ENCODE peak calls at places on chromosomes 11 and 22, in nine cellular contexts. T, Q, B, U, M, I, J, W and C are unnamed samples.

GRCh38 chr11:10728154-10728553 is 22.9 kb upstream of the CTR9 start:
- DNase-seq in B (no peak), T (no peak), Q (no peak), U (no peak), M (no peak), W (no peak), I (no peak), J (no peak), C (no peak)

GRCh38 chr11:112265659-112266409 is 5.2 kb upstream of the PLET1 start:
- DNase-seq in T (no peak), U (no peak), M (peak), W (no peak), Q (no peak), I (peak), B (no peak), J (no peak), C (no peak)

GRCh38 chr11:65008873-65009272 is 5.1 kb upstream of the ARL2 start:
- DNase-seq in W (no peak), M (no peak), I (no peak), B (no peak), U (no peak), T (no peak), Q (no peak), J (no peak), C (no peak)

GRCh38 chr11:36035454-36035853 is 91.6 kb downstream of the LDLRAD3 start:
- DNase-seq in W (no peak), T (no peak), I (no peak), M (no peak), J (no peak), B (no peak), U (no peak), Q (no peak), C (no peak)

GRCh38 chr11:123507043-123507442 is 77.0 kb downstream of the GRAMD1B start:
- DNase-seq in M (peak), B (no peak), U (no peak), W (no peak), Q (no peak), J (no peak), T (no peak), I (peak), C (no peak)

GRCh38 chr22:30348837-30349236 is 7.9 kb downstream of the SF3A1 start:
- DNase-seq in Q (no peak), I (no peak), J (no peak), B (no peak), W (no peak), M (peak), U (no peak), T (no peak), C (no peak)

GRCh38 chr11:113293936-113294335 is 20.4 kb upstream of the TTC12 start:
- DNase-seq in J (no peak), U (no peak), W (no peak), T (no peak), Q (no peak), M (no peak), I (no peak), B (no peak), C (no peak)

GRCh38 chr11:70525466-70525865 is 127.1 kb downstream of the CTTN start:
- DNase-seq in B (peak), W (no peak), T (no peak), U (no peak), M (no peak), J (no peak), Q (no peak), I (no peak), C (no peak)

GRCh38 chr11:19316434-19316833 is 75.7 kb upstream of the E2F8 start:
- DNase-seq in Q (peak), B (no peak), T (no peak), W (no peak), J (no peak), U (no peak), I (peak), M (peak), C (no peak)

GRCh38 chr11:37973926-37974325 is 1375.9 kb upstream of the RAG2 start:
- DNase-seq in W (no peak), I (peak), T (no peak), B (no peak), J (no peak), M (no peak), U (no peak), Q (peak), C (no peak)

GRCh38 chr11:99822846-99823565 is 802.3 kb downstream of the CNTN5 start:
- DNase-seq in T (no peak), W (no peak), M (no peak), J (no peak), U (no peak), B (no peak), I (peak), Q (peak), C (no peak)

GRCh38 chr22:19448739-19449421 is 1.4 kb upstream of the C22orf39 start:
- DNase-seq in I (no peak), W (no peak), U (no peak), Q (no peak), J (peak), T (no peak), M (no peak), B (no peak), C (no peak)

GRCh38 chr11:121297872-121298271 is 5.3 kb downstream of the SC5D start:
- DNase-seq in I (no peak), M (no peak), T (no peak), J (no peak), Q (no peak), B (no peak), U (no peak), W (no peak), C (no peak)

GRCh38 chr11:114061053-114062049 is 1.8 kb downstream of the ZBTB16 start:
- DNase-seq in W (no peak), I (no peak), U (no peak), Q (peak), J (peak), M (no peak), B (peak), T (no peak), C (no peak)

GRCh38 chr11:61509058-61510029 is 795 bp downstream of the LRRC10B start:
- DNase-seq in M (peak), T (peak), I (peak), Q (peak), J (peak), W (peak), U (no peak), B (peak), C (no peak)

GRCh38 chr11:124961972-124962609 is 8.1 kb downstream of the CCDC15 start:
- DNase-seq in U (no peak), I (peak), B (no peak), J (peak), Q (peak), W (no peak), T (peak), M (peak), C (no peak)

GRCh38 chr11:36160115-36160514 is 129.1 kb downstream of the COMMD9 start:
- DNase-seq in Q (no peak), J (no peak), U (no peak), T (no peak), M (no peak), B (no peak), W (no peak), I (no peak), C (no peak)

GRCh38 chr22:39415506-39415905 is 15.9 kb downstream of the TAB1 start:
- DNase-seq in Q (no peak), J (no peak), B (no peak), I (no peak), T (no peak), M (no peak), W (no peak), U (no peak), C (no peak)

GRCh38 chr11:66324626-66325025 is 7.8 kb upstream of the CD248 start:
- DNase-seq in B (no peak), M (peak), T (no peak), J (no peak), Q (peak), U (no peak), I (peak), W (no peak), C (no peak)

GRCh38 chr22:38066381-38067027 is 9.3 kb downstream of the PICK1 start:
- DNase-seq in J (no peak), U (no peak), I (no peak), M (no peak), W (no peak), Q (no peak), T (no peak), B (no peak), C (no peak)

GRCh38 chr11:13917269-13917668 is 45.3 kb upstream of the SPON1 start:
- DNase-seq in U (no peak), M (no peak), T (no peak), B (no peak), J (no peak), Q (no peak), I (no peak), W (no peak), C (no peak)

GRCh38 chr11:125235006-125235405 is 70.5 kb downstream of the PKNOX2 start:
- DNase-seq in W (no peak), B (no peak), I (no peak), J (no peak), U (no peak), T (no peak), M (no peak), Q (no peak), C (no peak)

GRCh38 chr11:96306933-96307747 is 35.9 kb downstream of the MAML2 start:
- DNase-seq in U (peak), Q (peak), T (peak), W (no peak), M (peak), I (peak), B (no peak), J (no peak), C (peak)

GRCh38 chr22:33866521-33866920 is 53.8 kb downstream of the LARGE1 start:
- DNase-seq in J (no peak), W (no peak), M (no peak), B (no peak), U (no peak), T (no peak), I (no peak), Q (no peak), C (no peak)

GRCh38 chr11:126963603-126964353 is 36.8 kb downstream of the KIRREL3 start:
- DNase-seq in Q (peak), U (no peak), T (peak), B (no peak), I (peak), M (peak), W (no peak), J (no peak), C (no peak)

GRCh38 chr11:123475478-123475877 is 45.4 kb downstream of the GRAMD1B start:
- DNase-seq in I (peak), J (no peak), U (no peak), T (peak), B (no peak), M (peak), Q (peak), W (no peak), C (no peak)

GRCh38 chr22:20624161-20624616 is 116.8 kb downstream of the MED15 start:
- DNase-seq in I (peak), J (peak), Q (peak), T (no peak), W (no peak), M (no peak), U (no peak), B (no peak), C (no peak)

GRCh38 chr22:30368420-30368819 is 11.6 kb downstream of the CCDC157 start:
- DNase-seq in W (no peak), J (no peak), M (no peak), Q (no peak), B (no peak), T (no peak), U (no peak), I (no peak), C (no peak)

GRCh38 chr11:8060801-8061554 is 20.0 kb upstream of the TUB start:
- DNase-seq in J (no peak), I (peak), U (no peak), Q (peak), B (no peak), M (peak), T (no peak), W (no peak), C (no peak)

GRCh38 chr11:96744697-96745096 is 354.9 kb downstream of the JRKL start:
- DNase-seq in B (no peak), I (no peak), U (no peak), W (no peak), M (peak), T (no peak), J (no peak), Q (peak), C (no peak)

GRCh38 chr11:66479741-66480115 is 506 bp upstream of the DPP3 start:
- DNase-seq in W (no peak), U (no peak), M (no peak), B (no peak), Q (no peak), J (no peak), T (peak), I (no peak), C (no peak)

GRCh38 chr22:32378703-32379272 is 21.1 kb downstream of the RFPL3 start:
- DNase-seq in M (peak), U (no peak), B (no peak), Q (peak), W (no peak), I (peak), T (peak), J (no peak), C (no peak)

GRCh38 chr11:129960216-129961214 is 42.1 kb downstream of the PRDM10 start:
- DNase-seq in I (peak), M (peak), W (no peak), Q (peak), J (peak), B (no peak), T (peak), U (no peak), C (no peak)

DNA sequence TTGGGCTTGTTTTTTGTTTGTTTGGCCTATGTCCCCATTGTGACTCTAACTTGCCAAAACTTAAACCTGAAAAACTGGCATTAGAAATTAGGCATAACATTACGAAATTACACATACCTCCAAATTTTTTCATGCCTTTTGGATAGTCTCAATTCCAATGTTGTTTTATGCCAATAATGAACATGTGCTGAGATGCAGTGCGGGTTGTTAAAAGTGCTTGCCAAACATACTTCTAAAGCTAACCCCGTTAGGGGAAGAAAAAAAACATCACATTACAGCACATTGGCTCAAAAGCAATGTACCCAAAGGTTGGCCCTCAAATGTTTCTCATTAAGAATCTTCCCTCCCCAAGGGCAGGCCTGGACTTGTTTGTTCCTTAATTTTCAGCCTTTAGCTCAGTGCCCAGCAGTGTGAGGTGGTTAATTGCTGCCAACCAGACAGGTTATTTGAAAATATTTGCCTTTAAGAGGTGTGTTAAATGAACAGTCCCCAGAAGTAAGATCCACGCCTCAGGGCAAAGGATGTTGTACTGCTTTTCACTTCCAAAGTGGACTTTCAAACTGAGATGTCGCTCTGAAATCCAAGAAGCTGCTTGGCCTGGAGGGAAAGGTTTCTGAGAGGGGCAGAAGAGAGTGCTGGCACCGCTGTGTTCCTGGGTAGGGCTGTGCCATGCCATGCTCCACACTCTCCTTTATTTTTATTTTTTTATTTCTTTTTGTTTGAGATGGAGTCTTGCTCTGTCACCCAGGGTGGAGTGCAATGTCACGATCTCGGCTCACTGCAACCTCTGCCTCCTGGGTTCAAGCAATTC is 32.9 kb upstream of the FBLN1 start:
- DNase-seq in W (no peak), Q (peak), J (no peak), M (peak), I (peak), U (peak), B (no peak), T (no peak), C (no peak)
- TF ChIP-seq CTCF in W (no peak), Q (no peak), J (no peak), M (no peak), I (no peak), U (no peak), B (no peak), T (no peak), C (no peak)

GRCh38 chr11:116879789-116880402 is 42.5 kb upstream of the APOA1 start:
- DNase-seq in I (peak), B (no peak), J (peak), U (no peak), M (peak), T (peak), Q (peak), W (no peak), C (no peak)
- TF ChIP-seq CTCF in I (peak), B (peak), J (peak), U (no peak), M (peak), T (peak), Q (peak), W (peak), C (peak)

DNA sequence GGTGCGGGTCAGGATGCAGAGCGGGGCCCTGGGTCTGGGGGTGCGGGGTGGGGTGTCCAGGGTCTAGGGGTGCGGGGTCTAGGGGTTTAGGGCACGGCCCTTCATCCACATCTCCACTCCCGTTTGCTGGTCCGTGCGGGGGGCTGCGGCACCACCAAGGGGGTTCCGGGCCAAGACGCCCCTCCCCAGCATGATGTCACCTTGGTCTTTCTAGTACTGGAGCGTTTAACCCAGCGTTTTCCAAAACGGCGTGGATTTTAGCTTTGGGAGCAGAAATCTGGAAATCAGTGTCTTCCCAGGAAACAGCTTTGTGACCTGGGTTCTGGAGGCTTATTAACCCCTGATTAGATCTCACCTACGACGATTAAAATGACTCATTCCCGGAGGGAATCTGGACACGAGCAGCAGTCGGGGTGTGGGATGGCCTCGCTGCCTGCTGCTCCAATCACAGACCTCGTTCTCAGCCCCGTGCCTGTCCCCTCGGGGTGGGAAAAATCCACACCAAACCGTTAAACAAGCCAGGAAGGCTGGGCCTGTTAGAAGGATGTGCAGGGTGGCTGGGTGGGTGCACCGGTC is 759 bp downstream of the AP2A2 start:
- DNase-seq in B (no peak), U (no peak), M (peak), I (peak), W (no peak), J (no peak), Q (peak), T (peak), C (no peak)
- TF ChIP-seq CTCF in B (no peak), U (no peak), M (no peak), I (no peak), W (no peak), J (no peak), Q (no peak), T (no peak), C (no peak)

DNA sequence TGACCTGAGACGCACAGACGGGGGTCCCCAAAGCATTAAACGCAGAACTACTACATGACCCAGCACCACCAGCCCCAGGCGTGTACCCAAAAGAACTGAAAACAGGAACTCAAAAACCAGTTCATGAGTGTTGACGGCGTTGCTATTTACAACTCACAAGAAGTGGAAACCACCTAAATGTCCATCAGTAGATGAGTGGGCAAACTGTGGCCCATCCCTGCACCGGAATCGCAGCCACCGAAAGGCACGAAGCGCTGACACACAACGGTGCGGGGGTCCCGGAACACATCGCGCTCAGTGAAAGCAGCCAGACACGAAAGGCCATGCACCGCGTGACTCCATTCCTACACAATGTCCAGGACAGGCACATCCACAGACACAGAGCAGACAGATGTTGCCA is 79.2 kb downstream of the TRMU start:
- DNase-seq in Q (no peak), M (no peak), T (no peak), W (no peak), I (no peak), U (no peak), B (no peak), J (no peak), C (no peak)
- TF ChIP-seq CTCF in Q (no peak), M (no peak), T (no peak), W (no peak), I (no peak), U (no peak), B (no peak), J (no peak), C (no peak)

DNA sequence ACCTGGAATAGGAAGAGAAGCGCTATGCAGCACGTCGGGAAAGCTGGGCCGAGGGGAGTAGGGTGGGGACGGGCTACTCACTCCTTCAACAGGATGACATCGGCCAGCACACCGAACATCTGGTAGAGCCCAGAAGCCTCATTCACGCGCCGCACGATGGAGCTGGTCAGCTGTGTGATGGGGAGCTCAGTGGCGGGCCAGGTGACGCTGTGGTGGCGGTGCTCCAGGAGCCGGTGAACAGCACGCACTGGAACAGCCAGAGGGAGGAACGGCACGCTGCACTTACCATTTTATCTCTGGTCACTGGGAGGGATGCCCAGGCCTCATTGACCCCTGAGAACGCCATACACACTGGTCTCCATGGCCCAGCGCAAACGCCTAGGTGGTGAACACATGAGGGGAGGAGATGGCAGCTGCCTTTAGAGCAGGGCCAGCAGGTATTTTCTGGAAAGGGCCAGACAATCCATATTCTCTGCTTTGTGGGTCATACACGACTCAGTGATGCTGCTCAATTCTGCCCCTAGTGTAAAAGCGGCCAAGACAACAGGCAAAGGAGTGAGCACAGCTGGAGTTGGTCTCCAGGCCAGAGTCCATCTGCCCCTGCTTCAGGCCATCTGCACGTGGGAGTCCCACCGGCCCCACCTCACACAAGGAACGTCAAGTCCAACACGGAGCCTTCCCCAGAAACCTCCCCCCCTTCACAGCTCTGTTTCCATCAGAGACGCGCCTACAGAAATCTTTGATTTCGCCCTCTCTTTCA is 8.8 kb downstream of the FOXRED2 start:
- DNase-seq in M (no peak), B (no peak), T (no peak), U (no peak), I (no peak), W (no peak), J (no peak), Q (no peak), C (no peak)
- TF ChIP-seq CTCF in M (no peak), B (no peak), T (no peak), U (no peak), I (no peak), W (no peak), J (no peak), Q (peak), C (no peak)

DNA sequence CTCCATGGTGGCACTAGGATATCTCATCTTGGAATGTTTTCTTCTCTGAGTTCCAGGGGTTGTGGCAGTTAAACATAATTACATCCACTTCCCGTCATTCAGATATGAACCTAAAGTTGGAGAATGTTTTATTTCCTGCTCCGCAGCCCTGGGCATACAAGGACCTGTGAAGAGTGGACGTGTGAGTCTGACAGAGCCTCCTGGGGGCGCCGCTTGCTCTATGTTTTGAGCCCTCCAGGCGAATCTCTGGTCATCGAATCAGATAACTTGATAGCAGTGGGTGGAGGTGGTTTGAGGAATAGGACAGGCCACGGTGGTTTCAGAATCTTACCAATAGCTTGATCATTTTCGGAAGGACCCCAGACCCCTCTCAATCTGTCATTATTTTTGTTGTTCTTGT is 174.2 kb downstream of the NTM start:
- DNase-seq in T (no peak), I (no peak), U (no peak), W (no peak), Q (no peak), B (no peak), J (no peak), M (no peak), C (no peak)
- TF ChIP-seq CTCF in T (no peak), I (no peak), U (no peak), W (no peak), Q (no peak), B (no peak), J (no peak), M (no peak), C (no peak)

GRCh38 chr11:12662101-12662500 is 12.1 kb upstream of the TEAD1 start:
- DNase-seq in Q (no peak), J (no peak), U (no peak), I (no peak), T (no peak), M (no peak), W (no peak), B (no peak), C (no peak)
- TF ChIP-seq CTCF in Q (no peak), J (no peak), U (no peak), I (no peak), T (no peak), M (no peak), W (no peak), B (no peak), C (no peak)